ENCODE peak calls at places on chromosomes 12 and 14, in seven cellular contexts. S is NCI-H1105; D is Daoy; W is stimulated activated CD8-positive, alpha-beta memory T cell treated with anti-CD3 and anti-CD28 coated beads, Interleukin-7, amount 100 ng/mL, for 1 hour; G is lung microvascular endothelial cell; B is adipocyte; P is lower leg skin. X is an unnamed sample.

GRCh38 chr12:110687770-110688169 is 1.1 kb downstream of the HVCN1 start:
- DNase-seq in S (no peak), D (no peak), W (no peak), G (no peak), B (no peak), P (no peak), X (no peak)

GRCh38 chr14:104986487-104987164 is 1.0 kb downstream of the CLBA1 start:
- DNase-seq in S (no peak), D (no peak), W (no peak), G (no peak), B (no peak), P (no peak), X (no peak)

GRCh38 chr12:50132505-50133135 is 20.6 kb downstream of the COX14 start:
- DNase-seq in S (no peak), D (peak), W (no peak), G (peak), B (peak), P (peak), X (peak)

GRCh38 chr12:67630373-67631088 is 18.0 kb upstream of the DYRK2 start:
- DNase-seq in S (no peak), D (peak), W (peak), G (peak), B (no peak), P (peak), X (peak)

GRCh38 chr14:22155582-22155981 is 433.4 kb downstream of the DAD1 start:
- DNase-seq in S (no peak), D (no peak), W (no peak), G (no peak), B (no peak), P (no peak), X (no peak)

GRCh38 chr12:124461851-124462623 is 105.4 kb downstream of the NCOR2 start:
- DNase-seq in S (no peak), D (no peak), W (no peak), G (no peak), B (no peak), P (no peak), X (no peak)

GRCh38 chr12:109707470-109707821 is 6.2 kb upstream of the FAM222A start:
- DNase-seq in S (no peak), D (no peak), W (no peak), G (no peak), B (no peak), P (no peak), X (no peak)

GRCh38 chr14:76754586-76754985 is 6.7 kb upstream of the VASH1 start:
- DNase-seq in S (no peak), D (no peak), W (no peak), G (no peak), B (no peak), P (no peak), X (no peak)

GRCh38 chr14:102500190-102500661 is 9.3 kb downstream of the ANKRD9 start:
- DNase-seq in S (no peak), D (peak), W (no peak), G (peak), B (no peak), P (peak), X (peak)

GRCh38 chr12:101839324-101840283 is 8.8 kb upstream of the GNPTAB start:
- DNase-seq in S (peak), D (peak), W (peak), G (peak), B (peak), P (no peak), X (peak)

GRCh38 chr12:128607606-128608005 is 216.2 kb downstream of the SLC15A4 start:
- DNase-seq in S (no peak), D (no peak), W (no peak), G (no peak), B (no peak), P (no peak), X (no peak)

GRCh38 chr12:118850244-118850825 is 131.0 kb upstream of the SRRM4 start:
- DNase-seq in S (no peak), D (no peak), W (no peak), G (no peak), B (no peak), P (no peak), X (no peak)

GRCh38 chr12:52004042-52004648 is 2.6 kb upstream of the TAMALIN start:
- DNase-seq in S (peak), D (peak), W (no peak), G (peak), B (peak), P (no peak), X (peak)